ENCODE peak calls at places on chromosomes 1 and 21, in eight cellular contexts. S is SHP77; P is amygdala; R is hepatic stellate cell; Y is GM12892; A is stimulated activated CD4-positive, alpha-beta T cell treated with anti-CD3 and anti-CD28 coated beads, TNF-alpha, amount 100 ng/mL, for 48 hours; C is occipital lobe; W is astrocyte. E is an unnamed sample.

GRCh38 chr1:192702212-192702993 is 66.5 kb downstream of the RGS13 start:
- DNase-seq in A (no peak), Y (no peak), S (no peak), W (peak; percentile 88), R (peak; percentile 14), C (no peak), P (no peak), E (no peak)

GRCh38 chr1:248804771-248805681 is 20.7 kb downstream of the SH3BP5L start:
- DNase-seq in R (no peak), S (no peak), C (no peak), W (no peak), P (no peak), A (no peak), Y (peak; percentile 48), E (no peak)

GRCh38 chr1:23809751-23810171 is 9.2 kb upstream of the GALE start:
- DNase-seq in W (peak; percentile 36), Y (peak; percentile 83), C (no peak), S (peak; percentile 71), R (peak; percentile 72), A (peak; percentile 70), P (peak; percentile 22), E (no peak)

GRCh38 chr1:197918815-197919522 is 1.8 kb downstream of the LHX9 start:
- DNase-seq in Y (no peak), S (no peak), W (no peak), A (no peak), C (no peak), P (no peak), R (no peak), E (no peak)

GRCh38 chr1:147673816-147674215 is 3.5 kb upstream of the ACP6 start:
- DNase-seq in P (no peak), S (no peak), W (no peak), A (no peak), C (no peak), Y (no peak), R (no peak), E (no peak)

GRCh38 chr1:40810915-40811314 is 27.3 kb downstream of the KCNQ4 start:
- DNase-seq in W (no peak), C (no peak), S (no peak), A (no peak), Y (no peak), R (no peak), P (no peak), E (no peak)

GRCh38 chr1:97898948-97899347 is 21.9 kb downstream of the DPYD start:
- DNase-seq in C (no peak), S (no peak), Y (no peak), A (no peak), P (no peak), W (peak; percentile 34), R (no peak), E (no peak)

GRCh38 chr1:44808938-44809917 is 905 bp downstream of the BTBD19 start:
- DNase-seq in P (peak; percentile 44), A (peak; percentile 86), S (no peak), C (no peak), W (peak; percentile 82), Y (peak; percentile 68), R (peak; percentile 44), E (no peak)

GRCh38 chr1:17588048-17588781 is 48.7 kb downstream of the ARHGEF10L start:
- DNase-seq in C (no peak), W (peak; percentile 63), S (peak; percentile 65), P (no peak), R (peak; percentile 63), A (no peak), Y (no peak), E (no peak)

GRCh38 chr1:90501281-90501680 is 215.8 kb downstream of the BARHL2 start:
- DNase-seq in S (no peak), A (no peak), C (no peak), Y (no peak), P (no peak), W (no peak), R (no peak), E (no peak)

GRCh38 chr1:64748222-64748621 is 3.3 kb downstream of the RAVER2 start:
- DNase-seq in R (no peak), W (no peak), A (no peak), C (no peak), Y (no peak), P (no peak), S (no peak), E (no peak)

GRCh38 chr1:16183157-16183556 is 27.3 kb upstream of the EPHA2 start:
- DNase-seq in Y (no peak), P (no peak), S (no peak), A (no peak), R (no peak), C (no peak), W (peak; percentile 92), E (no peak)

GRCh38 chr1:246907472-246907871 is 24.3 kb downstream of the AHCTF1 start:
- DNase-seq in W (peak; percentile 55), R (no peak), P (no peak), Y (no peak), C (no peak), A (no peak), S (peak; percentile 55), E (no peak)

GRCh38 chr1:213435715-213436114 is 384.7 kb downstream of the RPS6KC1 start:
- DNase-seq in R (no peak), P (no peak), W (no peak), C (no peak), S (no peak), A (no peak), Y (no peak), E (no peak)

GRCh38 chr1:168789501-168789900 is 60.5 kb upstream of the DPT start:
- DNase-seq in S (no peak), W (no peak), Y (no peak), C (no peak), R (no peak), A (no peak), P (no peak), E (no peak)

GRCh38 chr1:206419783-206420182 is 50.5 kb upstream of the IKBKE start:
- DNase-seq in C (no peak), S (no peak), W (peak; percentile 69), R (peak; percentile 46), A (no peak), Y (no peak), P (no peak), E (no peak)

GRCh38 chr1:203704120-203704519 is 60.9 kb upstream of the LAX1 start:
- DNase-seq in R (no peak), C (no peak), W (no peak), S (no peak), A (no peak), P (no peak), Y (no peak), E (no peak)

GRCh38 chr1:117760069-117760468 is 154.2 kb downstream of the TENT5C start:
- DNase-seq in C (no peak), W (no peak), R (no peak), A (no peak), S (no peak), Y (no peak), P (no peak), E (no peak)

GRCh38 chr1:211323156-211324063 is 3.2 kb upstream of the TRAF5 start:
- DNase-seq in A (peak; percentile 56), R (peak; percentile 64), C (no peak), S (peak; percentile 50), W (no peak), P (no peak), Y (no peak), E (peak; percentile 18)

GRCh38 chr1:54309631-54310366 is 96.4 kb downstream of the SSBP3 start:
- DNase-seq in Y (no peak), C (no peak), A (no peak), R (no peak), W (no peak), P (no peak), S (peak; percentile 67), E (peak; percentile 27)

GRCh38 chr21:25911730-25912401 is 177.1 kb downstream of the GABPA start:
- DNase-seq in W (peak; percentile 62), C (no peak), R (no peak), S (peak; percentile 28), Y (no peak), A (no peak), P (peak; percentile 29), E (no peak)

E was measured in anterior cingulate cortex.